ENCODE peak calls at places on chromosomes 2 and 18, in nine cellular contexts. O is left cardiac atrium; U is Right ventricle myocardium superior; B is renal cortical epithelial cell; Z is stimulated activated CD4-positive, alpha-beta T cell treated with anti-CD3 and anti-CD28 coated beads, Interleukin-12 subunit alpha, Interleukin-12 subunit beta, amount 100 ng/mL, for 4 hours; V is SW480; A is T-helper 2 cell; S is NCI-H1092 treated with DMSO at 0.1 percent for 48 hours; G is nephron progenitor cell. W is an unnamed sample.

GRCh38 chr2:3460831-3461544 is 58.3 kb downstream of the ADI1 start:
- DNase-seq in S (no peak), Z (no peak), A (no peak), U (peak), V (no peak), G (no peak), B (no peak), O (no peak), W (no peak)

GRCh38 chr2:182598626-182599025 is 117.4 kb upstream of the DNAJC10 start:
- DNase-seq in U (no peak), O (no peak), G (no peak), B (no peak), Z (no peak), S (no peak), V (no peak), A (no peak), W (no peak)

GRCh38 chr18:63480476-63480875 is 3.7 kb downstream of the SERPINB5 start:
- DNase-seq in O (no peak), U (no peak), G (no peak), Z (no peak), S (no peak), V (no peak), B (no peak), A (no peak), W (no peak)

GRCh38 chr2:105784577-105784976 is 39.9 kb downstream of the NCK2 start:
- DNase-seq in B (no peak), U (no peak), V (no peak), A (no peak), Z (no peak), S (no peak), G (no peak), O (no peak), W (no peak)

GRCh38 chr18:62596145-62597005 is 73.5 kb downstream of the ZCCHC2 start:
- DNase-seq in S (peak), B (no peak), U (no peak), Z (no peak), V (no peak), G (peak), A (no peak), O (peak), W (no peak)

GRCh38 chr2:82258151-82258550 is 1953.6 kb upstream of the LRRTM1 start:
- DNase-seq in S (no peak), A (no peak), Z (no peak), V (no peak), B (peak), O (no peak), G (no peak), U (no peak), W (no peak)

GRCh38 chr2:96526615-96527014 is 9.9 kb upstream of the ARID5A start:
- DNase-seq in U (no peak), Z (no peak), S (no peak), O (no peak), V (no peak), G (no peak), A (no peak), B (no peak), W (no peak)

GRCh38 chr2:55995206-55995605 is 71.6 kb upstream of the EFEMP1 start:
- DNase-seq in B (no peak), Z (no peak), V (no peak), U (no peak), A (no peak), O (no peak), G (no peak), S (no peak), W (no peak)

GRCh38 chr2:177265834-177266817 is 1.6 kb upstream of the NFE2L2 start:
- DNase-seq in U (no peak), V (peak), G (no peak), S (no peak), A (no peak), O (no peak), Z (no peak), B (peak), W (no peak)

GRCh38 chr18:27668126-27668525 is 483.0 kb upstream of the CHST9 start:
- DNase-seq in G (no peak), U (no peak), A (no peak), V (no peak), O (no peak), Z (no peak), S (no peak), B (no peak), W (no peak)

GRCh38 chr2:134372611-134373131 is 118.8 kb downstream of the MGAT5 start:
- DNase-seq in A (no peak), Z (no peak), B (peak), U (peak), G (no peak), O (peak), V (peak), S (peak), W (no peak)

GRCh38 chr18:79387214-79387613 is 8.5 kb upstream of the NFATC1 start:
- DNase-seq in B (no peak), V (no peak), S (no peak), U (no peak), G (no peak), A (no peak), O (no peak), Z (no peak), W (no peak)